ENCODE peak calls at places on chromosomes 3 and 15, in five cellular contexts. X, R, U, G and Q are unnamed samples.

GRCh38 chr15:78960308-78960707 is 15.5 kb upstream of the CTSH start:
- DNase-seq in X (no peak), R (no peak), U (no peak), G (no peak), Q (no peak)

GRCh38 chr3:52104664-52105281 is 48.4 kb upstream of the DUSP7 start:
- DNase-seq in X (no peak), R (no peak), U (no peak), G (no peak), Q (no peak)

GRCh38 chr3:104040896-104041295 is 1325.8 kb upstream of the ALCAM start:
- DNase-seq in X (no peak), R (no peak), U (no peak), G (no peak), Q (no peak)

GRCh38 chr3:197718904-197719303 is 17.8 kb downstream of the RUBCN start:
- DNase-seq in X (no peak), R (peak), U (no peak), G (no peak), Q (peak)

GRCh38 chr15:95149036-95149435 is 917.7 kb downstream of the MCTP2 start:
- DNase-seq in X (no peak), R (no peak), U (no peak), G (no peak), Q (no peak)

GRCh38 chr15:78438595-78439285 is 724 bp downstream of the IREB2 start:
- DNase-seq in X (no peak), R (no peak), U (no peak), G (no peak), Q (no peak)

GRCh38 chr15:60328852-60329443 is 68.8 kb downstream of the ANXA2 start:
- DNase-seq in X (no peak), R (no peak), U (no peak), G (no peak), Q (no peak)

GRCh38 chr15:33226559-33227181 is 32.2 kb upstream of the FMN1 start:
- DNase-seq in X (no peak), R (no peak), U (no peak), G (no peak), Q (peak)

GRCh38 chr3:52777959-52778805 is 783 bp downstream of the ITIH1 start:
- DNase-seq in X (no peak), R (no peak), U (no peak), G (no peak), Q (no peak)

GRCh38 chr15:36608166-36608565 is 28.7 kb downstream of the CDIN1 start:
- DNase-seq in X (no peak), R (no peak), U (no peak), G (no peak), Q (no peak)

GRCh38 chr15:99248000-99248727 is 1.2 kb downstream of the TTC23 start:
- DNase-seq in X (no peak), R (no peak), U (no peak), G (no peak), Q (no peak)

GRCh38 chr3:194137314-194138097 is 1.6 kb downstream of the HES1 start:
- DNase-seq in X (peak), R (no peak), U (no peak), G (no peak), Q (no peak)

GRCh38 chr3:184537885-184538599 is 23.5 kb upstream of the EPHB3 start:
- DNase-seq in X (no peak), R (no peak), U (no peak), G (no peak), Q (no peak)

GRCh38 chr3:184558726-184559125 is 2.9 kb upstream of the EPHB3 start:
- DNase-seq in X (no peak), R (no peak), U (no peak), G (no peak), Q (no peak)

GRCh38 chr3:179146911-179147570 is 1.1 kb upstream of the PIK3CA start:
- DNase-seq in X (no peak), R (peak), U (no peak), G (peak), Q (peak)

GRCh38 chr3:123027292-123028232 is at the start of gene SEMA5B:
- DNase-seq in X (peak), R (no peak), U (peak), G (no peak), Q (no peak)

GRCh38 chr3:107506458-107506857 is 16.3 kb upstream of the BBX start:
- DNase-seq in X (no peak), R (no peak), U (no peak), G (no peak), Q (no peak)

GRCh38 chr15:72358532-72359180 is 17.2 kb downstream of the HEXA start:
- DNase-seq in X (peak), R (peak), U (no peak), G (peak), Q (no peak)

GRCh38 chr15:55282284-55282833 is 7.3 kb downstream of the RAB27A start:
- DNase-seq in X (no peak), R (peak), U (no peak), G (peak), Q (no peak)

GRCh38 chr3:119647843-119648575 is 12.4 kb downstream of the POPDC2 start:
- DNase-seq in X (no peak), R (no peak), U (no peak), G (no peak), Q (no peak)

GRCh38 chr15:78715439-78715838 is 74.4 kb upstream of the CHRNB4 start:
- DNase-seq in X (no peak), R (no peak), U (peak), G (no peak), Q (no peak)

GRCh38 chr15:43215961-43216360 is 4.9 kb downstream of the EPB42 start:
- DNase-seq in X (no peak), R (no peak), U (peak), G (peak), Q (no peak)

GRCh38 chr3:69774029-69774428 is 34.8 kb downstream of the MITF start:
- DNase-seq in X (no peak), R (no peak), U (no peak), G (no peak), Q (no peak)

GRCh38 chr3:63514678-63515077 is 137.8 kb upstream of the SNTN start:
- DNase-seq in X (no peak), R (no peak), U (no peak), G (no peak), Q (no peak)

GRCh38 chr15:70127288-70127746 is 29.6 kb upstream of the TLE3 start:
- DNase-seq in X (peak), R (no peak), U (peak), G (no peak), Q (peak)

GRCh38 chr3:39065197-39065596 is 13.4 kb downstream of the WDR48 start:
- DNase-seq in X (no peak), R (no peak), U (no peak), G (no peak), Q (no peak)

GRCh38 chr3:126751611-126752302 is 47.7 kb downstream of the CHCHD6 start:
- DNase-seq in X (no peak), R (no peak), U (no peak), G (no peak), Q (no peak)

GRCh38 chr3:185552358-185552877 is at the start of gene LIPH:
- DNase-seq in X (peak), R (no peak), U (no peak), G (peak), Q (no peak)

GRCh38 chr3:189961525-189962161 is 159.1 kb downstream of the P3H2 start:
- DNase-seq in X (peak), R (peak), U (no peak), G (peak), Q (no peak)

GRCh38 chr3:197775317-197775716 is 15.7 kb upstream of the LRCH3 start:
- DNase-seq in X (no peak), R (no peak), U (no peak), G (no peak), Q (no peak)

GRCh38 chr3:184880616-184881015 is 68.7 kb downstream of the VPS8 start:
- DNase-seq in X (no peak), R (no peak), U (no peak), G (no peak), Q (no peak)

GRCh38 chr3:32021748-32022147 is 40.2 kb downstream of the ZNF860 start:
- DNase-seq in X (no peak), R (no peak), U (no peak), G (no peak), Q (no peak)

GRCh38 chr3:32022947-32023346 is 41.4 kb downstream of the ZNF860 start:
- DNase-seq in X (no peak), R (no peak), U (no peak), G (no peak), Q (no peak)

GRCh38 chr3:32021155-32021554 is 39.6 kb downstream of the ZNF860 start:
- DNase-seq in X (no peak), R (no peak), U (no peak), G (no peak), Q (no peak)

GRCh38 chr3:32018723-32019564 is 37.4 kb downstream of the ZNF860 start:
- DNase-seq in X (no peak), R (peak), U (no peak), G (no peak), Q (no peak)
- TF ChIP-seq CTCF in X (peak), R (peak), U (peak), G (peak), Q (peak)

GRCh38 chr15:68578175-68578959 is 426 bp upstream of the CORO2B start:
- DNase-seq in X (peak), R (peak), U (no peak), G (no peak), Q (no peak)
- TF ChIP-seq CTCF in X (no peak), R (peak), U (peak), G (peak), Q (peak)

GRCh38 chr3:46496745-46497555 is 826 bp upstream of the RTP3 start:
- DNase-seq in X (peak), R (no peak), U (no peak), G (no peak), Q (no peak)
- TF ChIP-seq CTCF in X (no peak), R (peak), U (no peak), G (peak), Q (peak)

GRCh38 chr3:8336456-8336855 is 165.2 kb upstream of the LMCD1 start:
- DNase-seq in X (no peak), R (no peak), U (no peak), G (no peak), Q (no peak)
- TF ChIP-seq CTCF in X (no peak), R (peak), U (no peak), G (peak), Q (peak)

DNA sequence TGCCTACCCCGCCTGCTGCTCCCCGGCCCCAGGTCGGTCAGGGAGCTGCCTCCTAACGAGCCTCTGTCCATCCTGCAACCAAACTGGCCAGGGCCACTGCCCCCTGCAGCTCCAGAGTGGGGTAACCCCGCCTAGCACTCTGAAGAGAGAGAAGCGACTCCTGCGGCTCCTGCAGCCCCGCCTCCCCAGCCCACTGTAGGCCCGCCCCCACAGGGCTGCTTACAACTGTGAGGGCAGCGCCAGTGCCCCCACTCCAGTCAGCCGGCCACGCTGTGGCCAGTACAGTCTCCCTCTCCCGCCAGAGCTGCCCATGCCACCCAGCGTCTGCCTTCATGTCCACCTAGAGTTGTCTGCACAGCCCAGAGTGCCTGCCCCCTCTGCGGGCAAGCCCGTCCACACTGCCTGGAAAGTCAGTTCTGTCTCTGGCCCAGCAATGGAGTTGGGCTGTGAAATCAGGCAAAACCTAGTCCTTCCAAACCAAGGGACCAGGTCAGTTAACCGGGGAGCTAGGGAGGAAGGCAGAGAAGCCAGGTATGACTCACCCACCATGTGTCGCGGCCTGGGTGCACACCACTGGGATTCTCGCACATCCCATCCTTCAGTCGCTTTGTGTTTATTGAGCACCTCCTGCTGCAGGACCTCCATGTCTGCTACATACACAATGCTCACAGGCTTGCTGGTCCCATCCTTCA is 2.4 kb downstream of the UCN2 start:
- DNase-seq in X (peak), R (no peak), U (no peak), G (no peak), Q (no peak)
- TF ChIP-seq CTCF in X (no peak), R (peak), U (no peak), G (peak), Q (peak)

DNA sequence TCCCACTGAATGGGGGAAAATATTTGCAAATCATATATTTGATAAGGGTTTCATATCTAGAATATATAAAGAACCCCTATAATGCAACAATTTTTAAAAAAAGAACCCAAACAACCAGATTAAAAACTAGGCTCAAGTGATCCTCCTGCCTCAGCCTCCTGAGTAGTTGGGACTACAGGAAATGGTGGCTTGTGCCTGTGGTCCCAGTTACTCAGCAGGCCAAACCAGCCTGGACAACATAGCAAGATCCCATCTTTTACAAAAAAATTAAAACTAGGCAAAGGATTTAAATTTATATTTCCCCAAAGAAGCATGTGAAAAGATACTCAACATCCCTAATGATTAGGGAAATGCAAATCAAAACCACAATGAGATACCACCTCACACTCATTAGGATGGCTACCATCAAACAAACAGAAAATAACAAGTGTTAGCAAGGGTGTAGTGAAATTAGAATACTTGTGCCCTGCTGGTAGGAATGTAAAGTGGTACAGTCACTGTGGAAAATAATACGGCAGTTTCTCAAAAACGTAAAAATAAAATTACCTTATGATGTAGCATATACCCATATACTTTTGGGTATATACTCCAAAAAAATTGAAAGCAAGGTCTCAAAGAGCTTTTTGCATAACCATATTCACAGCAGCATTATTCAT is 19.7 kb downstream of the TFDP2 start:
- DNase-seq in X (no peak), R (no peak), U (no peak), G (no peak), Q (no peak)
- TF ChIP-seq CTCF in X (no peak), R (no peak), U (peak), G (no peak), Q (peak)

DNA sequence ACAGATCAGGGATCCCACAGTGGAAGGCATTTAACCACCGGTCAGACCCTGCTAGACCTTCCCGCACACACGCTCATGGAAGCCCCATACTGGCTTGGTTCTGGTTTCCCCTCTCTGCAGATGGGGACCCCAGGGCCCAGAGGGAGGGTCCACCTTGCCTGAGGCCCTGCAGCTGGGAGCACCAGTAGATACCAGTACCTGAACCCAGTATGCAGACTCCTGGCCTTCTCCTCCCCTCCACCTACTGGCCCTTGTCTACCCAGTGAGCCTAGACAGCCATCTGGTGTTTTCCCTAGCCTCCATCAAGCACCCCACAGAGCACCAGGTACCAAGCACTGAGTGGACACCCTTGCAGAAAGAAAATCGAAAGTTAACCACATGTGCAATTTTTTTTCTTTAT is 65.1 kb downstream of the MEGF11 start:
- DNase-seq in X (no peak), R (no peak), U (peak), G (no peak), Q (no peak)
- TF ChIP-seq CTCF in X (no peak), R (no peak), U (no peak), G (no peak), Q (peak)

DNA sequence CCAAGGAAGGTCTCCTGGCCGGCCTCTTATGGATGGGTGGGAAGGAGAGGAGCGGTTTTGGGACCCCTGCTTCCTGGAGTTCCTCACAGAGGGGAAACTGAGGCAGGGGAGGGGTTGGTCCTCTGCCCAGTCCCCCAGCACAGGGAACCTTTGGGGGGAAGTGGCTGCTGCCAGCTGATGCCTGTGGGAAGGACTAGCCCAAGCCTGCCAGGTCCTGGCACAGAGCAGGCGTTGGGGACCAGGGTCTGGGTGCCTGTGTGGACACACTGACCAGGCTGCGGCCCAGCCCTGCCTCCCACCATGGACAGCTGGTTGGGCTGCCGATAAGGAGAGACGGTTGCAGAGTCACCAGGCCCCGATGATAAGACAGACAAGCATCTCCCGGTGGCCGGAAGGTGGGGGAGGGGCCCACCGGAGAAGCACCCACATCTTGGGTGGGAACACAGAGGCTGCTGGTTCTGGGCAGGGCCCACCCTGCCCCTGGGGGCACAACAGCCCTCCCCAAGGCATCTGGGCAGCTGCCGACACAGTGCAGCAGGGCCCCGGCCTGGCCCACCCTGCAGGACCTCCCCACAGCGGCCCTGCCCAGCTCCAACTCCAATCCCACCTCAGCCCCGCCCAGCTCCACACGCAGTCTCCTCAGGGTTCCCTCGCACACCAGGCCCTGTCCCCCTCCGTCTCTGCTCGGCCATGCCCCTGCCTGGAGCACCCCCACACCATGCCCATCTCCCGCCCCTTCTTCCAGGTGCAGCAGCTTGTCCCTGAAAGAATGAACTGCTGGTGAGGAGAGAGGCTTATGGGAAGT is 50.7 kb downstream of the DNAJB8 start:
- DNase-seq in X (no peak), R (no peak), U (no peak), G (no peak), Q (no peak)
- TF ChIP-seq CTCF in X (no peak), R (no peak), U (no peak), G (no peak), Q (no peak)

DNA sequence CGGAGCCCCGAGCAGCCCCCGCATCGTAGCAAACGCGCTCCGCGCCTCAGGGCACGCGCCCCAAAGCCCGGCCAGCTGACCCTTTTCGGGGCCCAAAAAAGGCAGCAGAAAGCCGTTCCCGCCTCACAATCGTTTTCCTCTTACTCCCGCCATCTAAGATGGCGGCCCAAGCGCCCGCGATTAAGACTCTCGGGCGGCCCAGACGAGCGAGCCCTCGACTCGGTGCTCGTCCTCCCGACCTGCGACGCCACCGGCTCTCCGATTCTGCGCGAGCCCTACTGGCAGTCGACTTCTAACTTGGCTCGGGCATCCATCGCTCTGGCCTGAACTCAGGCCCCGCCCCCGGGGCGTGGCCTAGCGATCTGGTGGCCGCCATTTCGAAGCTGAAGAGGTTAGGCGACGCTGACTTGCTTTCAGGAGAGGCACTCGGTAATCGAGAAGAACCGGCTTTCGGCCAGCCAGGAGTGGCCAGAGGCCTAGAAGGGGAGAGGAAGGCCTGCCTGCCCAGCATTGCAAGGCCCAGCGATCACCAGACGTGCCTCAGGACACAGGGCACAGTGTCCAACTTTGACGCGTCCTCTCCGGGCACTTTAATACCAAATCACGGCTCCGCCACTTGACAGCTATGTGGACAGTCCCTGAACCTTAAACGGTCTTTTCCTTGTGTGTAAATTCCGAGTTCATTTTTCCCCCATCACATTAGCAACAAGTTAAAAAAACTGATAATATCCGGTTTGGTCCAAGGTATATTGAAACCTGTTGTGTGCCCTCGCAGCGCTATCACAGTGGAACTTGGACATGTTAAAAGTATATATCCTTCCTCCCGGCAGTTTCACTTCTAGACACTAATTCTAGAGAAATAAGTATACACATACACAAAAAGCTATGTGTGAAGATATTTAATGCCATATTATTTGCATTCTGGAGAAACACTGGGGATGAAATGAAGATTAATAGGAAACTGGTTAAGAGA is at the start of gene RAF1:
- DNase-seq in X (peak), R (peak), U (peak), G (peak), Q (peak)
- TF ChIP-seq CTCF in X (no peak), R (no peak), U (no peak), G (no peak), Q (no peak)